ENCODE peak calls at places on chromosome 4, in five cellular contexts. A is ACHN; F is stimulated activated CD8-positive, alpha-beta memory T cell treated with anti-CD3 and anti-CD28 coated beads, Interleukin-7, amount 100 ng/mL, for 24 hours; O is NB4; H is stimulated activated CD4-positive, alpha-beta T cell treated with anti-CD3 and anti-CD28 coated beads, Interleukin-2, amount 100 ng/mL, for 48 hours. L is an unnamed sample.

GRCh38 chr4:105637409-105638258 is 70.9 kb downstream of the INTS12 start:
- DNase-seq in A (no peak), F (no peak), O (peak), H (no peak), L (no peak)

GRCh38 chr4:107740381-107740780 is 20.3 kb upstream of the PAPSS1 start:
- DNase-seq in A (peak), F (no peak), O (peak), H (no peak), L (no peak)

GRCh38 chr4:65242156-65242846 is 428.0 kb downstream of the EPHA5 start:
- DNase-seq in A (no peak), F (no peak), O (no peak), H (no peak), L (peak)

GRCh38 chr4:158074851-158075250 is 98.0 kb downstream of the GASK1B start:
- DNase-seq in A (no peak), F (no peak), O (no peak), H (no peak), L (no peak)

GRCh38 chr4:1883583-1883982 is 12.4 kb downstream of the NSD2 start:
- DNase-seq in A (no peak), F (no peak), O (no peak), H (no peak), L (no peak)

GRCh38 chr4:182578402-182578801 is 335.2 kb downstream of the TENM3 start:
- DNase-seq in A (peak), F (no peak), O (no peak), H (no peak), L (no peak)

GRCh38 chr4:48943387-48943786 is 36.8 kb upstream of the OCIAD2 start:
- DNase-seq in A (peak), F (no peak), O (no peak), H (no peak), L (peak)

GRCh38 chr4:136203199-136203598 is 1329.1 kb downstream of the PCDH18 start:
- DNase-seq in A (no peak), F (no peak), O (no peak), H (no peak), L (no peak)

GRCh38 chr4:134762053-134762452 is 560.5 kb upstream of the PABPC4L start:
- DNase-seq in A (no peak), F (no peak), O (peak), H (no peak), L (no peak)

GRCh38 chr4:54005475-54005874 is 58.9 kb downstream of the CHIC2 start:
- DNase-seq in A (peak), F (no peak), O (no peak), H (no peak), L (no peak)

GRCh38 chr4:28505064-28505463 is 1644.4 kb downstream of the STIM2 start:
- DNase-seq in A (no peak), F (no peak), O (no peak), H (no peak), L (no peak)

L was measured in PC-9.